ENCODE peak calls at places on chromosomes 11 and 22, in five cellular contexts. One of them, this sample, is unnamed.

GRCh38 chr11:61339490-61339878 is 6.5 kb downstream of the TKFC start:
- DNase-seq in keratinocyte: no peak
- DNase-seq in neural progenitor cell: no peak
- DNase-seq in GM23248: no peak
- DNase-seq in GM23338: no peak
- DNase-seq in this sample: no peak

GRCh38 chr11:119797137-119797611 is 68.2 kb upstream of the NECTIN1 start:
- DNase-seq in keratinocyte: no peak
- DNase-seq in neural progenitor cell: peak
- DNase-seq in GM23248: no peak
- DNase-seq in GM23338: peak
- DNase-seq in this sample: no peak

GRCh38 chr11:124917115-124917637 is 1.9 kb upstream of the HEPN1 start:
- DNase-seq in keratinocyte: no peak
- DNase-seq in neural progenitor cell: no peak
- DNase-seq in GM23248: peak
- DNase-seq in GM23338: no peak
- DNase-seq in this sample: no peak

GRCh38 chr11:114075891-114076441 is 16.5 kb downstream of the ZBTB16 start:
- DNase-seq in keratinocyte: no peak
- DNase-seq in neural progenitor cell: peak
- DNase-seq in GM23248: peak
- DNase-seq in GM23338: peak
- DNase-seq in this sample: no peak

GRCh38 chr11:45805305-45806071 is 539 bp downstream of the SLC35C1 start:
- DNase-seq in keratinocyte: peak
- DNase-seq in neural progenitor cell: peak
- DNase-seq in GM23248: peak
- DNase-seq in GM23338: peak
- DNase-seq in this sample: peak

GRCh38 chr11:123640677-123641494 is 13.5 kb downstream of the SCN3B start:
- DNase-seq in keratinocyte: no peak
- DNase-seq in neural progenitor cell: peak
- DNase-seq in GM23248: peak
- DNase-seq in GM23338: peak
- DNase-seq in this sample: peak

GRCh38 chr11:46738887-46739286 is 19.9 kb downstream of the F2 start:
- DNase-seq in keratinocyte: no peak
- DNase-seq in neural progenitor cell: no peak
- DNase-seq in GM23248: no peak
- DNase-seq in GM23338: peak
- DNase-seq in this sample: no peak

GRCh38 chr22:19884161-19884953 is 29.7 kb upstream of the GNB1L start:
- DNase-seq in keratinocyte: no peak
- DNase-seq in neural progenitor cell: no peak
- DNase-seq in GM23248: no peak
- DNase-seq in GM23338: no peak
- DNase-seq in this sample: no peak

GRCh38 chr11:17475666-17476316 is 854 bp downstream of the ABCC8 start:
- DNase-seq in keratinocyte: no peak
- DNase-seq in neural progenitor cell: peak
- DNase-seq in GM23248: no peak
- DNase-seq in GM23338: peak
- DNase-seq in this sample: no peak

GRCh38 chr11:35810045-35810444 is 133.8 kb upstream of the LDLRAD3 start:
- DNase-seq in keratinocyte: no peak
- DNase-seq in neural progenitor cell: no peak
- DNase-seq in GM23248: no peak
- DNase-seq in GM23338: no peak
- DNase-seq in this sample: no peak

GRCh38 chr11:111737877-111738205 is 28.3 kb downstream of the PPP2R1B start:
- DNase-seq in keratinocyte: no peak
- DNase-seq in neural progenitor cell: no peak
- DNase-seq in GM23248: peak
- DNase-seq in GM23338: no peak
- DNase-seq in this sample: no peak

GRCh38 chr11:116730568-116730967 is 42.2 kb downstream of the BUD13 start:
- DNase-seq in keratinocyte: no peak
- DNase-seq in neural progenitor cell: no peak
- DNase-seq in GM23248: no peak
- DNase-seq in GM23338: no peak
- DNase-seq in this sample: no peak

GRCh38 chr11:112129656-112130055 is 34.2 kb downstream of the IL18 start:
- DNase-seq in keratinocyte: no peak
- DNase-seq in neural progenitor cell: no peak
- DNase-seq in GM23248: no peak
- DNase-seq in GM23338: no peak
- DNase-seq in this sample: no peak

GRCh38 chr11:38543951-38544350 is 1945.9 kb upstream of the RAG2 start:
- DNase-seq in keratinocyte: no peak
- DNase-seq in neural progenitor cell: no peak
- DNase-seq in GM23248: no peak
- DNase-seq in GM23338: no peak
- DNase-seq in this sample: no peak

GRCh38 chr11:39807904-39808303 is 1651.5 kb downstream of the LRRC4C start:
- DNase-seq in keratinocyte: no peak
- DNase-seq in neural progenitor cell: no peak
- DNase-seq in GM23248: no peak
- DNase-seq in GM23338: no peak
- DNase-seq in this sample: no peak

GRCh38 chr11:74701351-74701750 is 29.9 kb downstream of the CHRDL2 start:
- DNase-seq in keratinocyte: no peak
- DNase-seq in neural progenitor cell: peak
- DNase-seq in GM23248: peak
- DNase-seq in GM23338: peak
- DNase-seq in this sample: no peak

GRCh38 chr11:3905080-3905953 is 49.9 kb downstream of the STIM1 start:
- DNase-seq in keratinocyte: peak
- DNase-seq in neural progenitor cell: peak
- DNase-seq in GM23248: peak
- DNase-seq in GM23338: peak
- DNase-seq in this sample: peak

GRCh38 chr11:86459682-86460460 is 85.2 kb downstream of the CCDC81 start:
- DNase-seq in keratinocyte: peak
- DNase-seq in neural progenitor cell: no peak
- DNase-seq in GM23248: peak
- DNase-seq in GM23338: peak
- DNase-seq in this sample: peak

GRCh38 chr11:126127898-126128297 is 65.2 kb upstream of the CDON start:
- DNase-seq in keratinocyte: no peak
- DNase-seq in neural progenitor cell: no peak
- DNase-seq in GM23248: no peak
- DNase-seq in GM23338: no peak
- DNase-seq in this sample: no peak

GRCh38 chr11:130827697-130828377 is 88.4 kb downstream of the SNX19 start:
- DNase-seq in keratinocyte: no peak
- DNase-seq in neural progenitor cell: peak
- DNase-seq in GM23248: peak
- DNase-seq in GM23338: peak
- DNase-seq in this sample: peak

GRCh38 chr11:4032097-4032496 is 62.5 kb upstream of the RRM1 start:
- DNase-seq in keratinocyte: no peak
- DNase-seq in neural progenitor cell: no peak
- DNase-seq in GM23248: no peak
- DNase-seq in GM23338: no peak
- DNase-seq in this sample: no peak

GRCh38 chr11:56994532-56994931 is 5.8 kb downstream of the OR5AK2 start:
- DNase-seq in keratinocyte: no peak
- DNase-seq in neural progenitor cell: no peak
- DNase-seq in GM23248: no peak
- DNase-seq in GM23338: no peak
- DNase-seq in this sample: no peak

GRCh38 chr11:31325162-31325561 is 44.4 kb downstream of the DCDC1 start:
- DNase-seq in keratinocyte: peak
- DNase-seq in neural progenitor cell: no peak
- DNase-seq in GM23248: peak
- DNase-seq in GM23338: no peak
- DNase-seq in this sample: no peak

GRCh38 chr22:44363980-44364749 is 51.4 kb upstream of the SHISAL1 start:
- DNase-seq in keratinocyte: no peak
- DNase-seq in neural progenitor cell: no peak
- DNase-seq in GM23248: peak
- DNase-seq in GM23338: no peak
- DNase-seq in this sample: no peak

GRCh38 chr11:36402568-36403181 is 106.6 kb downstream of the PRR5L start:
- DNase-seq in keratinocyte: no peak
- DNase-seq in neural progenitor cell: no peak
- DNase-seq in GM23248: no peak
- DNase-seq in GM23338: no peak
- DNase-seq in this sample: no peak

GRCh38 chr22:39728236-39728860 is 157.8 kb downstream of the CACNA1I start:
- DNase-seq in keratinocyte: no peak
- DNase-seq in neural progenitor cell: no peak
- DNase-seq in GM23248: no peak
- DNase-seq in GM23338: no peak
- DNase-seq in this sample: no peak

GRCh38 chr11:65572356-65573043 is at the start of gene FAM89B:
- DNase-seq in keratinocyte: no peak
- DNase-seq in neural progenitor cell: peak
- DNase-seq in GM23248: peak
- DNase-seq in GM23338: peak
- DNase-seq in this sample: peak

GRCh38 chr22:47163876-47164513 is 401.5 kb downstream of the TBC1D22A start:
- DNase-seq in keratinocyte: no peak
- DNase-seq in neural progenitor cell: no peak
- DNase-seq in GM23248: no peak
- DNase-seq in GM23338: no peak
- DNase-seq in this sample: no peak

GRCh38 chr22:33188316-33188715 is 130.1 kb upstream of the SYN3 start:
- DNase-seq in keratinocyte: no peak
- DNase-seq in neural progenitor cell: no peak
- DNase-seq in GM23248: peak
- DNase-seq in GM23338: peak
- DNase-seq in this sample: no peak

GRCh38 chr22:22123960-22124278 is 120.7 kb upstream of the VPREB1 start:
- DNase-seq in keratinocyte: no peak
- DNase-seq in neural progenitor cell: no peak
- DNase-seq in GM23248: no peak
- DNase-seq in GM23338: no peak
- DNase-seq in this sample: no peak

GRCh38 chr22:22124374-22124773 is 120.2 kb upstream of the VPREB1 start:
- DNase-seq in keratinocyte: no peak
- DNase-seq in neural progenitor cell: no peak
- DNase-seq in GM23248: no peak
- DNase-seq in GM23338: no peak
- DNase-seq in this sample: no peak

GRCh38 chr22:22125028-22125578 is 119.5 kb upstream of the VPREB1 start:
- DNase-seq in keratinocyte: no peak
- DNase-seq in neural progenitor cell: peak
- DNase-seq in GM23248: no peak
- DNase-seq in GM23338: no peak
- DNase-seq in this sample: no peak

GRCh38 chr22:22122348-22123117 is 122.1 kb upstream of the VPREB1 start:
- DNase-seq in keratinocyte: no peak
- DNase-seq in neural progenitor cell: no peak
- DNase-seq in GM23248: no peak
- DNase-seq in GM23338: no peak
- DNase-seq in this sample: no peak

GRCh38 chr22:22123118-22123959 is 121.2 kb upstream of the VPREB1 start:
- DNase-seq in keratinocyte: no peak
- DNase-seq in neural progenitor cell: no peak
- DNase-seq in GM23248: no peak
- DNase-seq in GM23338: peak
- DNase-seq in this sample: no peak
- TF ChIP-seq EZH2 in keratinocyte: no peak
- TF ChIP-seq EZH2 in neural progenitor cell: no peak
- TF ChIP-seq EZH2 in GM23248: no peak
- TF ChIP-seq EZH2 in GM23338: no peak
- TF ChIP-seq EZH2 in this sample: no peak

GRCh38 chr11:19345848-19346681 is 105.3 kb upstream of the E2F8 start:
- DNase-seq in keratinocyte: no peak
- DNase-seq in neural progenitor cell: peak
- DNase-seq in GM23248: peak
- DNase-seq in GM23338: peak
- DNase-seq in this sample: no peak

GRCh38 chr11:19347911-19348310 is 107.2 kb upstream of the E2F8 start:
- DNase-seq in keratinocyte: no peak
- DNase-seq in neural progenitor cell: peak
- DNase-seq in GM23248: no peak
- DNase-seq in GM23338: no peak
- DNase-seq in this sample: no peak

GRCh38 chr11:19345519-19345847 is 104.7 kb upstream of the E2F8 start:
- DNase-seq in keratinocyte: no peak
- DNase-seq in neural progenitor cell: peak
- DNase-seq in GM23248: peak
- DNase-seq in GM23338: peak
- DNase-seq in this sample: no peak

GRCh38 chr11:19342036-19342435 is 101.3 kb upstream of the E2F8 start:
- DNase-seq in keratinocyte: no peak
- DNase-seq in neural progenitor cell: no peak
- DNase-seq in GM23248: no peak
- DNase-seq in GM23338: no peak
- DNase-seq in this sample: no peak

DNA sequence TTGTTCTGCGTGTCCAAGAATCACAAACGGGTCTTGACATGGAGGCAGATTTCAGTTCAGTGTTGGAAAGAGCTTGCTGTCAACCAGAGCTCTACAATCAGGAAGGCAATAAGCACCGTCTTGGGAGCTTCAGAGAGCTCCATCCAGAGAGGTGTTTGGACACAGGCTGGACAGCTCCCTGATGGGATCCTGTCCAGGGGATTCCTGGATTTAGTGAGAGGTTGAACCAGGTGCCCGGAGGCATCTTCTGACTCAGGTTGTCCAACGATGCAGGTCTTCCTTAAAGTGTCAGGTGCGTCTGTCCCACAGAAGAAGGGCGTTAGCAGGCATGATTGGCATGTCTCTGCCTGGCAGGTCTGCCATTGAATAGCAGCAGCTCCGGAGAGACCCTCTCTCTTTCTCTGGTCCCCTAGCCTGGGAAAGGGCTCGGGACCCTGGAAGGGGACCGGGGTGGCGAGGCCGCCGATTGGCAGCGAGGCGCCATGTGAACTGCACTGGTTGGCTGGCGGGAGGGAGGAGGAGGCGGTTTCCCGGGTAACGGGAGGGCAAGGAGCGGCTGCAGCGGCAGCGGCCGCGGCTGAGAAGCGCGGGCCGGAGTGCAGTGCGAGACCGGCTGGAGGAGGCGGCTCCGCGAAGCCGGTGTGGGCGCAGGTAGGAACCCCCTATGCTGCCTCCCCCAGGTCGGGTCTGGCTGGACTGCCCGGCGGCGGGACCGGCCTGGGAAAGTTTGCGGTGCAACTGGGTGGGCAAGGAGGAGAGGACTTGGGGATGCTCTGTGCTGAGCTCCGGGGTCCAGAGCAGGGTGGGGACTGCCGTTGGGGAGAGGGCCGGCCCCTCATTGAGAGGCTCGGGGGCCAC is 104.1 kb upstream of the E2F8 start:
- DNase-seq in keratinocyte: peak
- DNase-seq in neural progenitor cell: peak
- DNase-seq in GM23248: peak
- DNase-seq in GM23338: peak
- DNase-seq in this sample: peak
- H3K4me3 ChIP-seq in keratinocyte: no peak
- H3K4me3 ChIP-seq in neural progenitor cell: peak
- H3K4me3 ChIP-seq in GM23248: peak
- H3K4me3 ChIP-seq in GM23338: peak
- H3K4me3 ChIP-seq in this sample: no peak

GRCh38 chr11:19905280-19905853 is 192.7 kb downstream of the NAV2 start:
- DNase-seq in keratinocyte: no peak
- DNase-seq in neural progenitor cell: peak
- DNase-seq in GM23248: peak
- DNase-seq in GM23338: peak
- DNase-seq in this sample: no peak
- H3K27ac ChIP-seq in keratinocyte: no peak
- H3K27ac ChIP-seq in neural progenitor cell: no peak
- H3K27ac ChIP-seq in GM23248: no peak
- H3K27ac ChIP-seq in GM23338: no peak
- H3K27ac ChIP-seq in this sample: no peak

GRCh38 chr11:33735426-33736147 is 636 bp downstream of the CD59 start:
- DNase-seq in keratinocyte: no peak
- DNase-seq in neural progenitor cell: peak
- DNase-seq in GM23248: peak
- DNase-seq in GM23338: peak
- DNase-seq in this sample: no peak
- TF ChIP-seq EZH2 in keratinocyte: no peak
- TF ChIP-seq EZH2 in neural progenitor cell: peak
- TF ChIP-seq EZH2 in GM23248: no peak
- TF ChIP-seq EZH2 in GM23338: no peak
- TF ChIP-seq EZH2 in this sample: no peak